ENCODE peak calls at places on chromosomes 1 and 21, in four cellular contexts. One of them, this sample, is unnamed.

GRCh38 chr1:170164103-170164763 is 18.5 kb downstream of the NTMT2 start:
- DNase-seq in RPMI8226: no peak
- DNase-seq in astrocyte of the spinal cord: no peak
- DNase-seq in right cardiac atrium: no peak
- DNase-seq in this sample: no peak

GRCh38 chr1:1213153-1213918 is 617 bp downstream of the TNFRSF4 start:
- DNase-seq in right cardiac atrium: peak
- DNase-seq in astrocyte of the spinal cord: no peak
- DNase-seq in RPMI8226: no peak
- DNase-seq in this sample: no peak

GRCh38 chr1:100249155-100249536 is 488 bp downstream of the DBT start:
- DNase-seq in RPMI8226: no peak
- DNase-seq in right cardiac atrium: no peak
- DNase-seq in astrocyte of the spinal cord: no peak
- DNase-seq in this sample: no peak

GRCh38 chr1:158087320-158087927 is 93.3 kb upstream of the CD1D start:
- DNase-seq in astrocyte of the spinal cord: peak
- DNase-seq in RPMI8226: peak
- DNase-seq in right cardiac atrium: peak
- DNase-seq in this sample: peak

GRCh38 chr1:19483261-19483660 is 2.1 kb downstream of the CAPZB start:
- DNase-seq in right cardiac atrium: no peak
- DNase-seq in astrocyte of the spinal cord: no peak
- DNase-seq in RPMI8226: no peak
- DNase-seq in this sample: no peak

GRCh38 chr21:44405948-44406872 is 49.1 kb upstream of the LRRC3 start:
- DNase-seq in right cardiac atrium: no peak
- DNase-seq in astrocyte of the spinal cord: no peak
- DNase-seq in RPMI8226: no peak
- DNase-seq in this sample: no peak

GRCh38 chr1:53656062-53656915 is 82.7 kb downstream of the GLIS1 start:
- DNase-seq in right cardiac atrium: no peak
- DNase-seq in astrocyte of the spinal cord: peak
- DNase-seq in RPMI8226: no peak
- DNase-seq in this sample: no peak

GRCh38 chr1:211326528-211327340 is at the start of gene TRAF5:
- DNase-seq in astrocyte of the spinal cord: peak
- DNase-seq in RPMI8226: peak
- DNase-seq in right cardiac atrium: peak
- DNase-seq in this sample: peak

GRCh38 chr21:39314155-39315027 is 959 bp upstream of the BRWD1 start:
- DNase-seq in right cardiac atrium: peak
- DNase-seq in RPMI8226: peak
- DNase-seq in astrocyte of the spinal cord: peak
- DNase-seq in this sample: no peak

GRCh38 chr1:15355968-15356621 is 53.6 kb upstream of the EFHD2 start:
- DNase-seq in right cardiac atrium: no peak
- DNase-seq in astrocyte of the spinal cord: peak
- DNase-seq in RPMI8226: no peak
- DNase-seq in this sample: no peak

GRCh38 chr1:106700151-106700550 is 356.3 kb upstream of the PRMT6 start:
- DNase-seq in right cardiac atrium: no peak
- DNase-seq in astrocyte of the spinal cord: peak
- DNase-seq in RPMI8226: no peak
- DNase-seq in this sample: no peak

GRCh38 chr1:25099343-25099951 is 132.9 kb downstream of the SYF2 start:
- DNase-seq in RPMI8226: peak
- DNase-seq in astrocyte of the spinal cord: no peak
- DNase-seq in right cardiac atrium: no peak
- DNase-seq in this sample: no peak

GRCh38 chr1:225470210-225470609 is 42.4 kb upstream of the LBR start:
- DNase-seq in right cardiac atrium: no peak
- DNase-seq in RPMI8226: no peak
- DNase-seq in astrocyte of the spinal cord: no peak
- DNase-seq in this sample: no peak

GRCh38 chr1:111449703-111450017 is 396 bp downstream of the ATP5PB start:
- DNase-seq in right cardiac atrium: no peak
- DNase-seq in astrocyte of the spinal cord: no peak
- DNase-seq in RPMI8226: no peak
- DNase-seq in this sample: no peak

GRCh38 chr1:47624531-47624930 is 186.7 kb downstream of the FOXD2 start:
- DNase-seq in astrocyte of the spinal cord: no peak
- DNase-seq in right cardiac atrium: no peak
- DNase-seq in RPMI8226: peak
- DNase-seq in this sample: no peak

GRCh38 chr1:193774536-193775323 is 588.3 kb upstream of the B3GALT2 start:
- DNase-seq in right cardiac atrium: no peak
- DNase-seq in RPMI8226: no peak
- DNase-seq in astrocyte of the spinal cord: no peak
- DNase-seq in this sample: no peak

GRCh38 chr1:2594001-2594640 is 7.5 kb downstream of the PRXL2B start:
- DNase-seq in RPMI8226: peak
- DNase-seq in right cardiac atrium: peak
- DNase-seq in astrocyte of the spinal cord: peak
- DNase-seq in this sample: no peak

GRCh38 chr1:46434358-46434757 is 40.2 kb downstream of the FAAH start:
- DNase-seq in right cardiac atrium: no peak
- DNase-seq in RPMI8226: no peak
- DNase-seq in astrocyte of the spinal cord: no peak
- DNase-seq in this sample: no peak

GRCh38 chr1:198929961-198930599 is 291.2 kb downstream of the PTPRC start:
- DNase-seq in astrocyte of the spinal cord: peak
- DNase-seq in RPMI8226: peak
- DNase-seq in right cardiac atrium: no peak
- DNase-seq in this sample: no peak

This sample was measured in D721Med.